ENCODE peak calls at places on chromosomes 11 and 22, in four cellular contexts. T, D, S and M are unnamed samples.

GRCh38 chr11:2746401-2747230 is 46.8 kb upstream of the KCNQ1OT1 start:
- DNase-seq in T (no peak), S (no peak), D (no peak), M (no peak)

GRCh38 chr11:1628506-1629325 is 859 bp upstream of the KRTAP5-5 start:
- DNase-seq in D (peak; percentile 53), S (no peak), T (peak; percentile 79), M (peak; percentile 27)

GRCh38 chr11:57476223-57476882 is 16.0 kb downstream of the RTN4RL2 start:
- DNase-seq in D (no peak), S (no peak), T (no peak), M (no peak)

GRCh38 chr11:61757213-61757862 is 4.9 kb downstream of the MYRF start:
- DNase-seq in T (no peak), D (no peak), S (no peak), M (no peak)

GRCh38 chr11:33895752-33896137 is 3.9 kb upstream of the LMO2 start:
- DNase-seq in T (no peak), S (no peak), D (no peak), M (no peak)

GRCh38 chr11:90997241-90997640 is 774.4 kb upstream of the CHORDC1 start:
- DNase-seq in S (no peak), D (no peak), T (no peak), M (no peak)

GRCh38 chr11:103110406-103110805 is 1.2 kb downstream of the DYNC2H1 start:
- DNase-seq in S (peak; percentile 40), D (no peak), T (peak; percentile 28), M (no peak)

GRCh38 chr11:94974178-94974577 is 669 bp downstream of the KDM4D start:
- DNase-seq in D (no peak), S (no peak), T (no peak), M (no peak)

GRCh38 chr11:61369372-61370348 is 7.5 kb downstream of the TMEM138 start:
- DNase-seq in T (peak; percentile 45), D (no peak), S (peak; percentile 60), M (no peak)

GRCh38 chr22:20968281-20968977 is 1.4 kb downstream of the AIFM3 start:
- DNase-seq in T (no peak), S (no peak), D (no peak), M (no peak)

GRCh38 chr22:47472636-47473035 is 710.2 kb downstream of the TBC1D22A start:
- DNase-seq in D (no peak), T (no peak), S (no peak), M (no peak)

GRCh38 chr11:114161486-114162250 is 102.2 kb downstream of the ZBTB16 start:
- DNase-seq in S (no peak), T (no peak), D (no peak), M (no peak)

GRCh38 chr11:61871158-61871597 is 20.2 kb downstream of the FADS3 start:
- DNase-seq in S (peak; percentile 74), D (peak; percentile 49), T (peak; percentile 92), M (peak; percentile 91)

GRCh38 chr22:35883028-35883620 is 145.5 kb downstream of the RBFOX2 start:
- DNase-seq in D (no peak), T (peak; percentile 33), S (no peak), M (no peak)